ENCODE peak calls at places on chromosome 13, in five cellular contexts. E is WTC11, G is HepG2, X is GM12878, R is K562. Q is an unnamed sample.

GRCh38 chr13:29852464-29853054 is 2.1 kb upstream of the UBL3 start:
- DNase-seq in R (no peak), X (no peak), G (no peak), E (no peak), Q (no peak)

GRCh38 chr13:57823704-57824103 is 192.2 kb downstream of the PCDH17 start:
- DNase-seq in E (no peak), G (no peak), R (no peak), X (no peak), Q (no peak)

GRCh38 chr13:113209880-113210421 is 538 bp downstream of the CUL4A start:
- DNase-seq in E (peak), R (no peak), X (no peak), G (peak), Q (no peak)

GRCh38 chr13:80313668-80314278 is 27.2 kb downstream of the SPRY2 start:
- DNase-seq in E (no peak), G (no peak), X (no peak), R (no peak), Q (no peak)

GRCh38 chr13:114131581-114132418 is 623 bp downstream of the RASA3 start:
- DNase-seq in G (no peak), R (peak), E (no peak), X (no peak), Q (no peak)

GRCh38 chr13:29522044-29522685 is 73.3 kb downstream of the SLC7A1 start:
- DNase-seq in R (no peak), E (no peak), X (no peak), G (no peak), Q (no peak)

GRCh38 chr13:48400820-48401219 is 12.1 kb downstream of the LPAR6 start:
- DNase-seq in G (no peak), X (peak), R (no peak), E (no peak), Q (no peak)

GRCh38 chr13:87274209-87274819 is 396.9 kb upstream of the SLITRK5 start:
- DNase-seq in E (peak), G (peak), R (no peak), X (no peak), Q (no peak)

GRCh38 chr13:111318396-111318795 is 2.0 kb upstream of the TEX29 start:
- DNase-seq in G (no peak), R (no peak), E (no peak), X (no peak), Q (peak)

GRCh38 chr13:32911506-32911905 is 104.7 kb upstream of the KL start:
- DNase-seq in G (peak), X (no peak), E (peak), R (no peak), Q (no peak)

GRCh38 chr13:23707674-23708073 is 137.5 kb downstream of the TNFRSF19 start:
- DNase-seq in X (no peak), R (no peak), G (no peak), E (no peak), Q (no peak)

GRCh38 chr13:68708336-68708908 is 1399.2 kb upstream of the ATXN8OS start:
- DNase-seq in R (peak), E (no peak), G (no peak), X (no peak), Q (no peak)

GRCh38 chr13:42307461-42307860 is 35.5 kb downstream of the AKAP11 start:
- DNase-seq in G (no peak), X (no peak), R (no peak), E (no peak), Q (no peak)

GRCh38 chr13:20358022-20358421 is 125.9 kb upstream of the GJB6 start:
- DNase-seq in R (no peak), E (no peak), G (no peak), X (no peak), Q (no peak)

GRCh38 chr13:81929988-81930387 is 1589.1 kb upstream of the SPRY2 start:
- DNase-seq in X (no peak), E (no peak), G (peak), R (no peak), Q (no peak)

DNA sequence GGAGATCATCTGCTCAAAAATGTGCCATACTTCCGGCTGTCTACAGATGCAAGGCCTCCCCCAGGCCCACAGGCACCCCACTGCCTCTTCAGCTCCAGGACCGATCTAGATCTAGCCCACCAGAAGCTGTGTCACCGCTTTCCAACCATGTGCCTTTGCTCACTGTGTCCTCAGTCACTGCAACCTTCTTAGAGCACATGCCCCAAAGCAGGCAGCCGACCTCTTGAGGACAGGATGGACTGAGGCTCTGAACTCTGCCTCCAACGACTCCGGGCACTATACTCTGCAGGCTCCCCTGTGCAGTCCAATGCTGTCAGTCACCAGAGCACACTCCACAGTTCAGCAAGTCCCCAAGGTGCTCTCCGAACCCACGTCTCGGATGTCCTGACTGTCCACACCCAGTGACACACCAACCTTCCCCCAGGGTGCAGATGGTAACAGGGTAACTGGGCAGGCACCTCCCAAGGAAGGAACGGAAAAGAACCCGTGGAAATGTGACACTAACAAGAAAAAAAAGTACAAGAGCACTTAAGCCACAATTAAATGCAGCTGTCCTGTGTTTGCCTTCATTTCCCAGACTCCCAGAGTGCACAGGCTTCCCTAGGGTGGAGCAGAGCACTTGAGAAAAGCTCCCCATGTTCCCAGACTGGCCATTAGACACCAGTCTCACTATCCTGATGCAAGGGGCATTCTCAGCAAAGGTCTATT is 4.8 kb downstream of the STK24 start:
- DNase-seq in X (no peak), R (no peak), G (peak), E (no peak), Q (no peak)
- TF ChIP-seq CREB1 in X (no peak), R (no peak), G (no peak), E (no peak), Q (no peak)

DNA sequence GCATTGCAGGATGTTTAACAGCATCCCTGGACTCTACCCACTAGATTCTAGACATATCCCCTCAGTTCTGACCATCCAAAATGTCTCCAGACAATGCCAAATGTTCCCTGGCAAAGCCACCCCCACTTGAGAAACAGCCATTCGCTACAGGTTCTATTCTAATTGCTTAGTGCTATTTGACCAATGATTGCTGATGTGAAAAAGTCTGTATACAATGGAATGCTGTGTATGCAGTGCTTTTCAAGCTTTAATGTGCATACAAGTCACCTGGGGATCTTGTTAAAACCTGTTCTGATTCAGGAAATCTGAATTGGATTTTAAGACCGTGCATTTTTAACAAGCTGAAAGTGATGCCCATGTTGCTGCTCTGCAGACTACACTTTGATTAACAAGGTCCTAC is 331.8 kb upstream of the KLF12 start:
- DNase-seq in R (no peak), X (no peak), E (no peak), G (no peak), Q (no peak)
- TF ChIP-seq USF2 in R (no peak), X (no peak), E (no peak), G (no peak), Q (no peak)

GRCh38 chr13:105982219-105982618 is 553.2 kb downstream of the EFNB2 start:
- DNase-seq in R (no peak), G (no peak), E (peak), X (no peak), Q (no peak)

GRCh38 chr13:105984236-105984635 is 551.2 kb downstream of the EFNB2 start:
- DNase-seq in R (no peak), E (no peak), X (no peak), G (no peak), Q (no peak)

GRCh38 chr13:105974380-105974779 is 561.1 kb downstream of the EFNB2 start:
- DNase-seq in E (no peak), X (no peak), G (no peak), R (no peak), Q (no peak)

GRCh38 chr13:105979131-105979530 is 556.3 kb downstream of the EFNB2 start:
- DNase-seq in G (no peak), R (no peak), E (no peak), X (no peak), Q (no peak)

DNA sequence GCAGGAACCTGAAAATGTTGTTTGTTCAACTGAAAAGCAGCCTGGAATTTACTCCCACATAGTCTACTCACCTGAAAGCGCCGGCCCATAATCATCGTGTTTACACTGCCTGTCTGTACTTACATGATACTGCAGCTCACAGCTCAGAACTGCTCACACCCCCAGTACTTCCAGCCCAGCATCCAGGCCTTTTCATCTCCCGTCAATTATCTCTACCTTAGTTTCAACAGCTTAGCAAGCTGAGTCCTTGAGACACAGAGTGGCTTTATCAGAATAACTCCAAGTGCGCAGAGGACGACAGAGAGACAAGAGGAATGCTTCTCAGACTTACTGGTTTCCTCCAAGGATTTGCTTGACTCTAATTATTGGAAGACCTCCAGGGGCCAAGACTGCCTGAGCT is 555.9 kb downstream of the EFNB2 start:
- DNase-seq in X (no peak), R (no peak), G (no peak), E (no peak), Q (no peak)
- TF ChIP-seq CREB1 in X (no peak), R (no peak), G (no peak), E (no peak), Q (no peak)

GRCh38 chr13:27403727-27404385 is 20.6 kb upstream of the GTF3A start:
- DNase-seq in R (no peak), E (no peak), X (no peak), G (peak), Q (no peak)
- TF ChIP-seq USF2 in R (no peak), E (no peak), X (no peak), G (no peak), Q (no peak)

GRCh38 chr13:110061270-110061669 is 245.7 kb downstream of the COL4A1 start:
- DNase-seq in G (no peak), R (no peak), X (no peak), E (no peak), Q (no peak)
- TF ChIP-seq CREB1 in G (no peak), R (no peak), X (no peak), E (no peak), Q (no peak)